ENCODE peak calls at places on chromosomes 11 and 22, in five cellular contexts. Y, U, Z, O and W are unnamed samples.

GRCh38 chr22:36461665-36462474 is 19.6 kb downstream of the TXN2 start:
- DNase-seq in O (peak), Y (peak), U (peak), Z (peak), W (no peak)

GRCh38 chr22:28822930-28823481 is 22.6 kb upstream of the XBP1 start:
- DNase-seq in U (peak), Z (no peak), Y (no peak), O (no peak), W (peak)

GRCh38 chr11:61731211-61731955 is 21.1 kb upstream of the MYRF start:
- DNase-seq in Z (no peak), Y (no peak), O (no peak), U (no peak), W (no peak)

GRCh38 chr11:45752136-45752535 is 52.8 kb upstream of the SLC35C1 start:
- DNase-seq in U (no peak), Z (no peak), O (no peak), Y (no peak), W (no peak)

GRCh38 chr11:45815747-45816146 is 10.8 kb downstream of the SLC35C1 start:
- DNase-seq in U (no peak), Z (no peak), O (no peak), Y (peak), W (no peak)

GRCh38 chr11:122140535-122140934 is 24.5 kb upstream of the BLID start:
- DNase-seq in U (no peak), O (no peak), Y (no peak), Z (no peak), W (no peak)

GRCh38 chr11:90448280-90448679 is 225.4 kb upstream of the CHORDC1 start:
- DNase-seq in Z (no peak), U (no peak), O (no peak), Y (no peak), W (no peak)

GRCh38 chr11:131677832-131678470 is 307.5 kb downstream of the NTM start:
- DNase-seq in U (no peak), Z (no peak), O (no peak), Y (no peak), W (no peak)

GRCh38 chr22:41798736-41799135 is 1.7 kb upstream of the CCDC134 start:
- DNase-seq in Y (no peak), Z (no peak), O (no peak), U (no peak), W (no peak)

GRCh38 chr11:77619576-77620198 is 17.9 kb downstream of the CLNS1A start:
- DNase-seq in U (peak), Y (peak), O (peak), Z (no peak), W (no peak)

GRCh38 chr11:47980907-47981621 is 705 bp downstream of the PTPRJ start:
- DNase-seq in Z (peak), O (peak), U (no peak), Y (peak), W (no peak)

GRCh38 chr22:41350087-41350486 is 31.7 kb upstream of the TEF start:
- DNase-seq in Z (no peak), O (no peak), Y (no peak), U (no peak), W (no peak)

GRCh38 chr11:3156661-3157311 is 8.3 kb downstream of the OSBPL5 start:
- DNase-seq in O (no peak), Z (peak), Y (no peak), U (no peak), W (no peak)